ENCODE peak calls at places on chromosomes 4 and X, in six cellular contexts. One of them, this sample, is unnamed.

GRCh38 chr4:91590242-91590641 is 713.5 kb upstream of the GRID2 start:
- DNase-seq in IMR-90: no peak
- DNase-seq in H1: no peak
- DNase-seq in mesenchymal stem cell: no peak
- DNase-seq in mesendoderm: no peak
- DNase-seq in neuronal stem cell: no peak
- DNase-seq in this sample: no peak

GRCh38 chrX:154097003-154097596 is 417 bp downstream of the MECP2 start:
- DNase-seq in IMR-90: peak; percentile 51
- DNase-seq in mesenchymal stem cell: peak; percentile 77
- DNase-seq in H1: no peak
- DNase-seq in neuronal stem cell: peak; percentile 75
- DNase-seq in mesendoderm: peak; percentile 70
- DNase-seq in this sample: peak; percentile 49

GRCh38 chr4:140135529-140136021 is 18.4 kb downstream of the MAML3 start:
- DNase-seq in IMR-90: no peak
- DNase-seq in mesendoderm: no peak
- DNase-seq in neuronal stem cell: no peak
- DNase-seq in H1: no peak
- DNase-seq in mesenchymal stem cell: peak; percentile 42
- DNase-seq in this sample: no peak

GRCh38 chrX:56233100-56233499 is 944 bp downstream of the KLF8 start:
- DNase-seq in IMR-90: no peak
- DNase-seq in neuronal stem cell: no peak
- DNase-seq in mesenchymal stem cell: no peak
- DNase-seq in mesendoderm: peak; percentile 17
- DNase-seq in H1: no peak
- DNase-seq in this sample: peak; percentile 26

GRCh38 chr4:162952232-162952631 is 214.5 kb downstream of the NAF1 start:
- DNase-seq in IMR-90: no peak
- DNase-seq in H1: no peak
- DNase-seq in mesenchymal stem cell: no peak
- DNase-seq in neuronal stem cell: no peak
- DNase-seq in mesendoderm: peak; percentile 65
- DNase-seq in this sample: no peak

GRCh38 chr4:40515037-40515397 is 114.6 kb downstream of the RBM47 start:
- DNase-seq in neuronal stem cell: no peak
- DNase-seq in IMR-90: peak; percentile 7
- DNase-seq in mesendoderm: no peak
- DNase-seq in mesenchymal stem cell: no peak
- DNase-seq in H1: no peak
- DNase-seq in this sample: no peak

GRCh38 chr4:164876680-164877324 is at the start of gene APELA:
- DNase-seq in H1: no peak
- DNase-seq in mesenchymal stem cell: peak; percentile 29
- DNase-seq in neuronal stem cell: no peak
- DNase-seq in mesendoderm: peak; percentile 45
- DNase-seq in IMR-90: no peak
- DNase-seq in this sample: no peak

GRCh38 chrX:84634201-84634782 is 132.0 kb upstream of the HDX start:
- DNase-seq in H1: no peak
- DNase-seq in neuronal stem cell: no peak
- DNase-seq in mesenchymal stem cell: no peak
- DNase-seq in IMR-90: no peak
- DNase-seq in mesendoderm: peak; percentile 10
- DNase-seq in this sample: no peak

GRCh38 chr4:101232074-101232776 is 115.1 kb downstream of the PPP3CA start:
- DNase-seq in mesenchymal stem cell: peak; percentile 59
- DNase-seq in H1: no peak
- DNase-seq in mesendoderm: no peak
- DNase-seq in neuronal stem cell: no peak
- DNase-seq in IMR-90: peak; percentile 79
- DNase-seq in this sample: no peak

GRCh38 chr4:152530600-152530999 is 5.3 kb downstream of the FBXW7 start:
- DNase-seq in neuronal stem cell: no peak
- DNase-seq in mesenchymal stem cell: no peak
- DNase-seq in IMR-90: no peak
- DNase-seq in H1: no peak
- DNase-seq in mesendoderm: no peak
- DNase-seq in this sample: no peak

GRCh38 chr4:145739840-145740239 is 59.9 kb downstream of the C4orf51 start:
- DNase-seq in H1: no peak
- DNase-seq in mesenchymal stem cell: no peak
- DNase-seq in neuronal stem cell: no peak
- DNase-seq in IMR-90: no peak
- DNase-seq in mesendoderm: peak; percentile 59
- DNase-seq in this sample: no peak

GRCh38 chr4:156931267-156931666 is 40.3 kb downstream of the PDGFC start:
- DNase-seq in IMR-90: peak; percentile 86
- DNase-seq in mesendoderm: no peak
- DNase-seq in neuronal stem cell: no peak
- DNase-seq in mesenchymal stem cell: peak; percentile 89
- DNase-seq in H1: no peak
- DNase-seq in this sample: no peak

GRCh38 chr4:184805462-184806245 is 20.1 kb downstream of the ACSL1 start:
- DNase-seq in mesendoderm: no peak
- DNase-seq in mesenchymal stem cell: no peak
- DNase-seq in neuronal stem cell: no peak
- DNase-seq in H1: no peak
- DNase-seq in IMR-90: no peak
- DNase-seq in this sample: peak; percentile 44

GRCh38 chr4:157013656-157014055 is 42.1 kb upstream of the PDGFC start:
- DNase-seq in IMR-90: peak; percentile 53
- DNase-seq in mesendoderm: no peak
- DNase-seq in neuronal stem cell: no peak
- DNase-seq in mesenchymal stem cell: peak; percentile 18
- DNase-seq in H1: no peak
- DNase-seq in this sample: no peak

GRCh38 chr4:177225605-177226004 is 84.1 kb upstream of the NEIL3 start:
- DNase-seq in mesenchymal stem cell: no peak
- DNase-seq in mesendoderm: no peak
- DNase-seq in H1: no peak
- DNase-seq in IMR-90: no peak
- DNase-seq in neuronal stem cell: no peak
- DNase-seq in this sample: no peak

GRCh38 chrX:98795636-98796035 is 1614.4 kb downstream of the PCDH19 start:
- DNase-seq in neuronal stem cell: no peak
- DNase-seq in H1: no peak
- DNase-seq in mesendoderm: no peak
- DNase-seq in IMR-90: no peak
- DNase-seq in mesenchymal stem cell: no peak
- DNase-seq in this sample: no peak

GRCh38 chr4:828641-829271 is 2.8 kb upstream of the CPLX1 start:
- DNase-seq in neuronal stem cell: no peak
- DNase-seq in IMR-90: no peak
- DNase-seq in mesendoderm: peak; percentile 63
- DNase-seq in H1: no peak
- DNase-seq in mesenchymal stem cell: no peak
- DNase-seq in this sample: peak; percentile 60

GRCh38 chr4:70715097-70715496 is 6.7 kb upstream of the RUFY3 start:
- DNase-seq in neuronal stem cell: no peak
- DNase-seq in IMR-90: peak; percentile 52
- DNase-seq in H1: no peak
- DNase-seq in mesenchymal stem cell: no peak
- DNase-seq in mesendoderm: no peak
- DNase-seq in this sample: no peak

GRCh38 chr4:92111493-92111892 is 192.3 kb upstream of the GRID2 start:
- DNase-seq in mesenchymal stem cell: no peak
- DNase-seq in IMR-90: no peak
- DNase-seq in mesendoderm: no peak
- DNase-seq in neuronal stem cell: no peak
- DNase-seq in H1: no peak
- DNase-seq in this sample: no peak

GRCh38 chr4:145066063-145066501 is 31.9 kb downstream of the ANAPC10 start:
- DNase-seq in H1: no peak
- DNase-seq in neuronal stem cell: peak; percentile 45
- DNase-seq in mesenchymal stem cell: peak; percentile 28
- DNase-seq in IMR-90: no peak
- DNase-seq in mesendoderm: peak; percentile 68
- DNase-seq in this sample: no peak

GRCh38 chr4:106062452-106062875 is 167.2 kb downstream of the NPNT start:
- DNase-seq in mesendoderm: peak; percentile 19
- DNase-seq in mesenchymal stem cell: peak; percentile 80
- DNase-seq in IMR-90: peak; percentile 70
- DNase-seq in neuronal stem cell: no peak
- DNase-seq in H1: no peak
- DNase-seq in this sample: no peak

GRCh38 chr4:150581611-150582010 is 340 bp upstream of the MAB21L2 start:
- DNase-seq in neuronal stem cell: peak; percentile 65
- DNase-seq in H1: no peak
- DNase-seq in IMR-90: peak; percentile 94
- DNase-seq in mesendoderm: peak; percentile 87
- DNase-seq in mesenchymal stem cell: peak; percentile 96
- DNase-seq in this sample: peak; percentile 71

GRCh38 chr4:33073811-33074210 is 2353.6 kb downstream of the PCDH7 start:
- DNase-seq in neuronal stem cell: peak; percentile 37
- DNase-seq in mesenchymal stem cell: no peak
- DNase-seq in mesendoderm: peak; percentile 63
- DNase-seq in H1: no peak
- DNase-seq in IMR-90: peak; percentile 22
- DNase-seq in this sample: no peak

GRCh38 chr4:8778760-8779159 is 92.9 kb downstream of the HMX1 start:
- DNase-seq in mesenchymal stem cell: no peak
- DNase-seq in mesendoderm: no peak
- DNase-seq in neuronal stem cell: no peak
- DNase-seq in IMR-90: no peak
- DNase-seq in H1: no peak
- DNase-seq in this sample: no peak

GRCh38 chrX:31266172-31267076 is 194.6 kb upstream of the FTHL17 start:
- DNase-seq in H1: no peak
- DNase-seq in mesendoderm: peak; percentile 39
- DNase-seq in mesenchymal stem cell: peak; percentile 50
- DNase-seq in neuronal stem cell: peak; percentile 30
- DNase-seq in IMR-90: no peak
- DNase-seq in this sample: peak; percentile 58

GRCh38 chr4:95500361-95500760 is 48.4 kb downstream of the UNC5C start:
- DNase-seq in mesenchymal stem cell: no peak
- DNase-seq in neuronal stem cell: no peak
- DNase-seq in mesendoderm: no peak
- DNase-seq in H1: no peak
- DNase-seq in IMR-90: no peak
- DNase-seq in this sample: no peak

GRCh38 chr4:24158031-24158430 is 268.2 kb upstream of the PPARGC1A start:
- DNase-seq in H1: no peak
- DNase-seq in mesenchymal stem cell: no peak
- DNase-seq in mesendoderm: no peak
- DNase-seq in neuronal stem cell: no peak
- DNase-seq in IMR-90: no peak
- DNase-seq in this sample: no peak

GRCh38 chr4:177356191-177356590 is 46.5 kb downstream of the NEIL3 start:
- DNase-seq in neuronal stem cell: no peak
- DNase-seq in mesendoderm: no peak
- DNase-seq in H1: no peak
- DNase-seq in IMR-90: peak; percentile 41
- DNase-seq in mesenchymal stem cell: no peak
- DNase-seq in this sample: no peak

DNA sequence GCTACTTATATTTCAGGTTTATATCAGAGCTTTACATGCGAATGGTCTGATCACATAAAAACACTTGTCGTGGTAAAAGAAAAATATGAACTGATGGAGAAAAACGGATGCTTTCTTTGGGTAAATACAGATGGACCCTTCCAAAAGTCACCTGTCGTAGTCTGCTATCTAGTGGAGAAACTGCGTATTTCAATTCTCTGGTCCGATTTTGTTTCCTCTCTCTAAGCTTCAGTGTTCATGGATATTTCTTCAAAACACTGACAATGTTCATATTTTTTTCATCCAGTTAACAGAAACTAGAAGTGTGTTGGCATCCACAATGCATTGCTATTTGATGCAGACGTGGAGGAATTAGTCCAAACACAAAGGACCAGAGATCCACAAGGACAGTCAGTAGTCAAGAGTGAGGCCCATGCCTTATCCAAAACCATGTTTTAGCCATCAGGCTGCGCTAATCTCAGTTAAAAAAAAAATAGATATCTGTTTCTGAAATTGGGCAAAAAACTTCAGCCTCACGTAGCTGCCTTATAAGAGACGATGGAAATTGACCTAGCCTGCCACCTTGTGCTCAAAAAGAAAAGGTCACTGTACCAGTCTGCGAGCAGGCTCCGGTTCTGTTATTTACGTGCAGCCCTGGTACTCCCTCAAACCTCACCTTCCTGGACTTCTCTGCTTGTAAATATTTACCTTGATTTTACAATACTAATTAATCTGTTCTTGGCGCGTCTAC is 16.0 kb downstream of the MEPE start:
- DNase-seq in mesendoderm: peak; percentile 73
- DNase-seq in IMR-90: peak; percentile 56
- DNase-seq in neuronal stem cell: peak; percentile 37
- DNase-seq in mesenchymal stem cell: peak; percentile 72
- DNase-seq in H1: no peak
- DNase-seq in this sample: peak; percentile 44
- H3K9ac ChIP-seq in mesendoderm: peak overlapping the region; percentile 2
- H3K9ac ChIP-seq in IMR-90: no peak overlapping the region
- H3K9ac ChIP-seq in neuronal stem cell: no peak overlapping the region
- H3K9ac ChIP-seq in mesenchymal stem cell: peak overlapping the region; percentile 58
- H3K9ac ChIP-seq in H1: no peak overlapping the region
- H3K9ac ChIP-seq in this sample: no peak overlapping the region

DNA sequence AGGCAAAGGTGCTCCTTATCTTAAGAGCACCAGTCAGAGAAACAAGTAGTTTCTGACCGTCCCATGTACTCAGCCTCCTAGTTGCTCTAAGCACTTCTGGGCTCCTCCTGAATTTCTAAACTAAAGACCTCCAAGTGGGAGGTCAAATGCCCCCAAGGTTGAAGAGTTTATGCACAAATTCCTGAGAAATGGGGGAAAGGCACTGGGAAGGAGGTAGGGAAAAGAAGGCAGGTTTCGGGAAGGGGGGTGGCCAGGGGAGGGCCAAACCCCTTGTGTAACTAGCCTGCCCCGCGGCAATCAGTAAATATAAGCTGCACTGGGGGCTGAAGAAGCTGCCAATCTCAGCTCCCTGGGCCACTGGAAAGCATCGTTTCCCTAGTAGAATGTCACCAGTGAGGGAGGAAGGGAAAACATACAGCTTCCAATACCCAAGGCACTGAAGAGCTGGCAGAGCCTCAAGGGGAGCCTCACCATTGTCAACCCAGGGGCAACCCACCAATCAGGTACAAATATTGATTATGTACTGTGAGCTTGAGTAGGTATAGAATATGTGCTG is 3.4 kb downstream of the FOXO4 start:
- DNase-seq in mesenchymal stem cell: no peak
- DNase-seq in IMR-90: no peak
- DNase-seq in mesendoderm: peak; percentile 62
- DNase-seq in neuronal stem cell: no peak
- DNase-seq in H1: no peak
- DNase-seq in this sample: peak; percentile 34
- H3K18ac ChIP-seq in mesenchymal stem cell: no peak overlapping the region
- H3K18ac ChIP-seq in IMR-90: no peak overlapping the region
- H3K18ac ChIP-seq in mesendoderm: no peak overlapping the region
- H3K18ac ChIP-seq in neuronal stem cell: no peak overlapping the region
- H3K18ac ChIP-seq in H1: no peak overlapping the region
- H3K18ac ChIP-seq in this sample: no peak overlapping the region

GRCh38 chrX:134661295-134661694 is 3.0 kb upstream of the PLAC1 start:
- DNase-seq in neuronal stem cell: no peak
- DNase-seq in mesendoderm: no peak
- DNase-seq in H1: no peak
- DNase-seq in IMR-90: no peak
- DNase-seq in mesenchymal stem cell: no peak
- DNase-seq in this sample: no peak
- H3K9ac ChIP-seq in neuronal stem cell: no peak overlapping the region
- H3K9ac ChIP-seq in mesendoderm: no peak overlapping the region
- H3K9ac ChIP-seq in H1: no peak overlapping the region
- H3K9ac ChIP-seq in IMR-90: no peak overlapping the region
- H3K9ac ChIP-seq in mesenchymal stem cell: no peak overlapping the region
- H3K9ac ChIP-seq in this sample: no peak overlapping the region

GRCh38 chr4:74157116-74157742 is 689 bp upstream of the MTHFD2L start:
- DNase-seq in mesenchymal stem cell: peak; percentile 80
- DNase-seq in neuronal stem cell: peak; percentile 9
- DNase-seq in mesendoderm: peak; percentile 4
- DNase-seq in IMR-90: peak; percentile 65
- DNase-seq in H1: no peak
- DNase-seq in this sample: no peak
- H3K18ac ChIP-seq in mesenchymal stem cell: peak overlapping the region; percentile 92
- H3K18ac ChIP-seq in neuronal stem cell: peak overlapping the region; percentile 90
- H3K18ac ChIP-seq in mesendoderm: peak overlapping the region; percentile 25
- H3K18ac ChIP-seq in IMR-90: peak overlapping the region; percentile 92
- H3K18ac ChIP-seq in H1: no peak overlapping the region
- H3K18ac ChIP-seq in this sample: peak overlapping the region; percentile 86

This sample was measured in H9.